ENCODE peak calls at places on chromosomes 2 and 18, in five cellular contexts. R, M, W, S and H are unnamed samples.

GRCh38 chr18:26655614-26656400 is 107.5 kb upstream of the KCTD1 start:
- DNase-seq in R (no peak), M (no peak), W (no peak), S (no peak), H (no peak)

GRCh38 chr2:213806125-213806726 is 522.0 kb downstream of the SPAG16 start:
- DNase-seq in R (peak; percentile 9), M (no peak), W (no peak), S (no peak), H (no peak)

GRCh38 chr2:51710222-51710621 is 678.3 kb upstream of the NRXN1 start:
- DNase-seq in R (peak; percentile 18), M (no peak), W (peak; percentile 25), S (no peak), H (peak; percentile 12)

GRCh38 chr2:86069091-86069685 is 36.5 kb downstream of the POLR1A start:
- DNase-seq in R (no peak), M (no peak), W (no peak), S (no peak), H (no peak)

GRCh38 chr2:46798998-46799698 is 116.5 kb downstream of the MCFD2 start:
- DNase-seq in R (no peak), M (no peak), W (no peak), S (no peak), H (no peak)

GRCh38 chr18:67553471-67553870 is 37.0 kb upstream of the DSEL start:
- DNase-seq in R (no peak), M (no peak), W (no peak), S (no peak), H (no peak)

GRCh38 chr2:39780825-39781600 is 2.0 kb upstream of the THUMPD2 start:
- DNase-seq in R (peak; percentile 32), M (peak; percentile 43), W (no peak), S (no peak), H (no peak)

GRCh38 chr2:113167115-113167932 is 6.4 kb upstream of the PSD4 start:
- DNase-seq in R (peak; percentile 93), M (no peak), W (no peak), S (no peak), H (no peak)

GRCh38 chr2:46632349-46632748 is 153.0 kb downstream of the TMEM247 start:
- DNase-seq in R (peak; percentile 50), M (peak; percentile 19), W (no peak), S (no peak), H (peak; percentile 43)

GRCh38 chr2:149902104-149902503 is 314.5 kb upstream of the MMADHC start:
- DNase-seq in R (no peak), M (no peak), W (no peak), S (no peak), H (no peak)

GRCh38 chr2:146985753-146986152 is 859.1 kb upstream of the ACVR2A start:
- DNase-seq in R (no peak), M (no peak), W (no peak), S (no peak), H (no peak)

GRCh38 chr2:132252894-132253264 is 91.1 kb upstream of the ANKRD30BL start:
- DNase-seq in R (no peak), M (no peak), W (no peak), S (no peak), H (no peak)

GRCh38 chr2:160351978-160352377 is 141.6 kb downstream of the RBMS1 start:
- DNase-seq in R (no peak), M (no peak), W (no peak), S (no peak), H (no peak)

GRCh38 chr2:158936978-158937377 is 31.5 kb upstream of the TANC1 start:
- DNase-seq in R (no peak), M (no peak), W (no peak), S (no peak), H (no peak)

GRCh38 chr2:70934981-70935380 is 719 bp upstream of the ATP6V1B1 start:
- DNase-seq in R (no peak), M (no peak), W (no peak), S (no peak), H (no peak)

GRCh38 chr18:68262697-68263293 is 452.1 kb downstream of the TMX3 start:
- DNase-seq in R (no peak), M (no peak), W (no peak), S (no peak), H (no peak)

GRCh38 chr2:96762529-96763253 is 2.0 kb downstream of the CNNM4 start:
- DNase-seq in R (no peak), M (no peak), W (no peak), S (no peak), H (no peak)

GRCh38 chr18:24989760-24990547 is 362.0 kb downstream of the ZNF521 start:
- DNase-seq in R (no peak), M (no peak), W (no peak), S (no peak), H (no peak)

GRCh38 chr2:164847291-164847690 is 5.7 kb upstream of the COBLL1 start:
- DNase-seq in R (no peak), M (no peak), W (no peak), S (no peak), H (no peak)

GRCh38 chr18:8229040-8229439 is 380.2 kb upstream of the RAB12 start:
- DNase-seq in R (no peak), M (no peak), W (no peak), S (no peak), H (no peak)

GRCh38 chr2:112644155-112644932 is 1.4 kb upstream of the SLC20A1 start:
- DNase-seq in R (peak; percentile 92), M (no peak), W (no peak), S (no peak), H (peak; percentile 69)

GRCh38 chr18:44341759-44342158 is 338.9 kb upstream of the SETBP1 start:
- DNase-seq in R (no peak), M (no peak), W (no peak), S (no peak), H (no peak)

GRCh38 chr2:170917957-170918356 is 11.1 kb upstream of the GORASP2 start:
- DNase-seq in R (no peak), M (no peak), W (no peak), S (no peak), H (no peak)

GRCh38 chr2:5176764-5177163 is 515.4 kb upstream of the SOX11 start:
- DNase-seq in R (no peak), M (no peak), W (no peak), S (no peak), H (no peak)

GRCh38 chr2:206193643-206194382 is 34.1 kb downstream of the EEF1B2 start:
- DNase-seq in R (no peak), M (no peak), W (no peak), S (no peak), H (no peak)

GRCh38 chr2:68193144-68193543 is 35.5 kb downstream of the PNO1 start:
- DNase-seq in R (no peak), M (peak; percentile 25), W (no peak), S (no peak), H (no peak)

GRCh38 chr2:68195096-68195495 is 37.4 kb downstream of the PNO1 start:
- DNase-seq in R (no peak), M (no peak), W (no peak), S (no peak), H (no peak)

GRCh38 chr2:68196120-68196716 is 38.5 kb downstream of the PNO1 start:
- DNase-seq in R (peak; percentile 16), M (no peak), W (no peak), S (no peak), H (no peak)

GRCh38 chr2:68190991-68191731 is 33.5 kb downstream of the PNO1 start:
- DNase-seq in R (peak; percentile 15), M (no peak), W (no peak), S (no peak), H (peak; percentile 27)

DNA sequence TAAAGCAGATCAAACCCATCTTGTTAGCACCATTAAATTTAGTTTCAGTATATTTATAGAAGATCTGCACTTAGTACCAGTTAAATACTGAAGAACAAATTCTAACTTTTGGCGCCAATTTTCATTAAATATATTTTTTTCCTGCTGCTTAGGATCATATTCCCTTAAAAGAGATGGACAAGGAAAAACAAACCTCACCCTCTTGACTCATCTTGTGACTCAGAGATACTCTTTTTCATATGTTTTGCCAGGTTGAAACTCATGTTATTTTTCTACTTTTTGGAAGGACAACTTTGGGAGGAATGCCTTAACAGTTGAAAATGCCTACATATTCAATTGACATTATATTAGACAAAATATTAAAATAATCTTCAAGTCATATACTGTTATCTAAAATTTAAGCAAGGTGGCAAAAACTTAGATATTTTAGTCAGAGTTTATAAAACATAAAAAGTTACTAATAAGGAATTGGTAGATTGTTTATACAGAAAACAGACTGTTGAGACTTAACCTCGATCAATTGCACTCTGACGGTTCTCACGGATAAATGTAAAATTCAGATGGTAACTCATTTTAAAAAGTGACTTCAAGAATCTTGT is 36.2 kb downstream of the PNO1 start:
- DNase-seq in R (no peak), M (no peak), W (no peak), S (no peak), H (no peak)
- TF ChIP-seq CEBPB in R (no peak), M (no peak), W (no peak), S (no peak), H (no peak)

DNA sequence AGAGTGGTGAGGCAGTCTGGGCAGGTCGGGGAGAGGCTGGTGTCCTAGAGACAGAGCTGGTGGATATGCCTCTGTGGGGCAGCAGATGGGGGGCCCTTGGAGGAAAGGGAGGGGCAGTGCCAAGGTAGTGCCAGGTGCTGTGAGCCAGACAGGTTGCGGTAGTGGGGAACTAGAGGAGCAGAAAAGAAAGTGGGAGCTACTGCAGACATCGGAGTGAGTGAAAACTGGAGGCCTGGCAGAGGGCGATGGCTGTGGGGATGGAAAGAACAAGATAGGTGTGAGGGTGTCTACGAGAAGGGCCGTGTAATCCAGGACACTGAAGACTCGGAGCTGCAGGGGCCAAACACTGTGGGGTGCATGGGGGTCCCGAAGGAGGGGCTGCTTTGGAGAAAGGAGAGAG is 21.7 kb downstream of the C1QL2 start:
- DNase-seq in R (no peak), M (no peak), W (no peak), S (no peak), H (no peak)
- TF ChIP-seq SRF in R (no peak), M (no peak), W (no peak), S (no peak), H (no peak)

DNA sequence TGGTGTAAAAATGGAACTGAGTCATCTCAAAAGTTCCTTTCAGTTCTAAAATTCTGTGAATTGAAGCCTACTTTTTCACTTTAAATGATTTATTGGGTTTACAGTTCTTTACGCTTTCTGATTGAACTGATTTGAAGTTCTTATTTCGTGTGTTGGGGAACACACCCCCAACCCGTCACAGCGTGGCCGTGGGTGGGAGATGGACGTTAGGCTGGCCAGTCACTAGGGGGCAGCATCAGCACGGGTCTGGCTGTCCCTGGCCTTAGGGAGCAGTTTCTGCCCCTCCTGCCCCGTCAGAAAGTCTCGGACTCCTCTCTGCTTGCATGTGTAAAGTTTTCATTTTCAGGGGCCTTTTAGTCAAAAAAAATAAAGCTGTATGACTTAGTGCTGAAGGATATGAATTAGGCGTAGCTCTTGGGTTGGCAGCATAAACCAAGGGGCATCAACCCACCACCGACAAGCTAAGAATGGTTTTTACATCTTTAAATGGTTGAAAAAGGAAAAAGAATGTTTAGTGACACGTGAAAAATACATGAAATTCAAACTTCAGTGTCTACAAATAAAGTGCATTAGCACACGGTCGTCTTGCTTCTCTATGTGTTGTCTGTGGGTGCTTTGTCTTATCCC is 63.4 kb downstream of the ZCCHC2 start:
- DNase-seq in R (peak; percentile 29), M (peak; percentile 76), W (no peak), S (peak; percentile 34), H (peak; percentile 32)
- TF ChIP-seq CTCF in R (peak; percentile 91), M (peak; percentile 81), W (peak; percentile 97), S (peak; percentile 84), H (peak; percentile 97)

DNA sequence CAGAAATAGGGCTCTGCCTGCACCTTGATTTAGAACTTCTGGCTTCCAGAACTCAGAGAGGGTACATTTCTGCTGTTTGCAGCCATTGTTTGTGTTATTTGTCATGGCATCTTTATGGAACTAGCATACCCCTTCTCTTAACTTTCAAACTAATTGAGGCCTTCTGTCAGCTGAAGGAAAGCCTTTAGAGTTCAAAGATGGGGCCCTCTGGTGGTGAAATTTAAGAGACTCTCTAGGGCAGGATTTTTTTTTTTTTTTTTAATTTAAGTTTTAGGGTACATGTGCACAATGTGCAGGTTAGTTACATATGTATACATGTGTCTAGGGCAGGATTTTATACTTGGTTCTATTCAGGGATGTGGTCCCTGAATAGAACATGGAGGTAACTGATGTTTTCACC is 260.6 kb upstream of the LINC00305 start:
- DNase-seq in R (no peak), M (no peak), W (no peak), S (no peak), H (no peak)
- TF ChIP-seq CEBPB in R (no peak), M (no peak), W (no peak), S (no peak), H (no peak)